ENCODE peak calls at places on chromosome 21, in four cellular contexts. L is tibial artery; Z is stimulated activated CD4-positive, alpha-beta T cell treated with anti-CD3 and anti-CD28 coated beads, Interleukin-4, amount 100 ng/mL, for 24 hours; Q is naive thymus-derived CD8-positive, alpha-beta T cell. S is an unnamed sample.

GRCh38 chr21:31893841-31894240 is 21.0 kb downstream of the HUNK start:
- DNase-seq in L (no peak), Z (no peak), Q (no peak), S (no peak)

GRCh38 chr21:35011681-35012080 is 37.4 kb downstream of the RUNX1 start:
- DNase-seq in L (no peak), Z (no peak), Q (no peak), S (no peak)

GRCh38 chr21:37982496-37983318 is 66.5 kb upstream of the KCNJ6 start:
- DNase-seq in L (no peak), Z (no peak), Q (no peak), S (no peak)

GRCh38 chr21:31557956-31558838 is 101.3 kb upstream of the SOD1 start:
- DNase-seq in L (no peak), Z (peak; percentile 29), Q (peak; percentile 33), S (peak; percentile 70)

GRCh38 chr21:45408271-45408791 is 3.4 kb downstream of the COL18A1 start:
- DNase-seq in L (peak; percentile 57), Z (no peak), Q (no peak), S (no peak)

GRCh38 chr21:41659791-41660560 is 106.9 kb downstream of the RIPK4 start:
- DNase-seq in L (peak; percentile 96), Z (no peak), Q (no peak), S (no peak)

GRCh38 chr21:34857874-34858273 is 189.1 kb downstream of the CLIC6 start:
- DNase-seq in L (no peak), Z (no peak), Q (no peak), S (no peak)

GRCh38 chr21:42403611-42404231 is at the start of gene UBASH3A:
- DNase-seq in L (no peak), Z (peak; percentile 39), Q (peak; percentile 86), S (no peak)

GRCh38 chr21:40337981-40338380 is 470.7 kb downstream of the PCP4 start:
- DNase-seq in L (no peak), Z (no peak), Q (no peak), S (no peak)

GRCh38 chr21:44972821-44973220 is 33.0 kb downstream of the SLX9 start:
- DNase-seq in L (peak; percentile 88), Z (no peak), Q (no peak), S (no peak)

GRCh38 chr21:45853703-45854342 is 127.7 kb upstream of the COL6A1 start:
- DNase-seq in L (no peak), Z (no peak), Q (no peak), S (peak; percentile 10)

GRCh38 chr21:44982558-44983244 is 42.9 kb downstream of the SLX9 start:
- DNase-seq in L (peak; percentile 97), Z (no peak), Q (no peak), S (peak; percentile 36)

GRCh38 chr21:27372381-27372780 is 405.5 kb upstream of the ADAMTS5 start:
- DNase-seq in L (no peak), Z (no peak), Q (no peak), S (no peak)

GRCh38 chr21:17343055-17343454 is 169.8 kb upstream of the CXADR start:
- DNase-seq in L (no peak), Z (no peak), Q (no peak), S (no peak)

GRCh38 chr21:46161180-46161799 is 5.9 kb upstream of the FTCD start:
- DNase-seq in L (peak; percentile 61), Z (no peak), Q (peak; percentile 38), S (no peak)